ENCODE peak calls at places on chromosomes 5 and 9, in five cellular contexts. U, I, R, D and Q are unnamed samples. For H3K27me3, the result is how much of the 10 kb centered on the place peaks cover.

GRCh38 chr5:173327084-173327947 is 898 bp downstream of the STC2 start:
- DNase-seq in U (peak), I (peak), R (peak), D (peak), Q (no peak)

GRCh38 chr5:37490931-37491330 is 111.8 kb downstream of the WDR70 start:
- DNase-seq in U (no peak), I (no peak), R (no peak), D (no peak), Q (no peak)

GRCh38 chr5:64814073-64814472 is 45.3 kb downstream of the CWC27 start:
- DNase-seq in U (no peak), I (no peak), R (no peak), D (no peak), Q (no peak)

GRCh38 chr9:107390806-107391205 is 98.8 kb downstream of the KLF4 start:
- DNase-seq in U (no peak), I (no peak), R (no peak), D (no peak), Q (no peak)

GRCh38 chr9:110602281-110602680 is 22.7 kb upstream of the SVEP1 start:
- DNase-seq in U (no peak), I (peak), R (no peak), D (no peak), Q (peak)

GRCh38 chr5:150616024-150616470 is 24.4 kb upstream of the SYNPO start:
- DNase-seq in U (no peak), I (peak), R (no peak), D (peak), Q (no peak)

GRCh38 chr5:143554918-143555477 is 151.5 kb upstream of the NR3C1 start:
- DNase-seq in U (no peak), I (peak), R (peak), D (no peak), Q (no peak)

GRCh38 chr5:133327946-133328401 is 276.2 kb downstream of the HSPA4 start:
- DNase-seq in U (no peak), I (no peak), R (no peak), D (no peak), Q (no peak)

GRCh38 chr9:20844916-20845315 is 160.9 kb downstream of the FOCAD start:
- DNase-seq in U (no peak), I (no peak), R (no peak), D (no peak), Q (no peak)

GRCh38 chr9:117034862-117035261 is 347.8 kb downstream of the TRIM32 start:
- DNase-seq in U (peak), I (peak), R (no peak), D (no peak), Q (no peak)

GRCh38 chr9:21904776-21905175 is 89.4 kb downstream of the CDKN2A start:
- DNase-seq in U (no peak), I (peak), R (no peak), D (no peak), Q (no peak)

GRCh38 chr9:126150411-126151030 is 176.1 kb upstream of the MVB12B start:
- DNase-seq in U (no peak), I (no peak), R (no peak), D (no peak), Q (no peak)

GRCh38 chr5:112917453-112918005 is 4.5 kb downstream of the REEP5 start:
- DNase-seq in U (no peak), I (peak), R (no peak), D (peak), Q (no peak)

GRCh38 chr9:81634915-81635516 is 54.3 kb downstream of the TLE1 start:
- DNase-seq in U (no peak), I (peak), R (peak), D (no peak), Q (no peak)

GRCh38 chr5:57741326-57741725 is 258.7 kb upstream of the ACTBL2 start:
- DNase-seq in U (no peak), I (no peak), R (no peak), D (no peak), Q (no peak)

DNA sequence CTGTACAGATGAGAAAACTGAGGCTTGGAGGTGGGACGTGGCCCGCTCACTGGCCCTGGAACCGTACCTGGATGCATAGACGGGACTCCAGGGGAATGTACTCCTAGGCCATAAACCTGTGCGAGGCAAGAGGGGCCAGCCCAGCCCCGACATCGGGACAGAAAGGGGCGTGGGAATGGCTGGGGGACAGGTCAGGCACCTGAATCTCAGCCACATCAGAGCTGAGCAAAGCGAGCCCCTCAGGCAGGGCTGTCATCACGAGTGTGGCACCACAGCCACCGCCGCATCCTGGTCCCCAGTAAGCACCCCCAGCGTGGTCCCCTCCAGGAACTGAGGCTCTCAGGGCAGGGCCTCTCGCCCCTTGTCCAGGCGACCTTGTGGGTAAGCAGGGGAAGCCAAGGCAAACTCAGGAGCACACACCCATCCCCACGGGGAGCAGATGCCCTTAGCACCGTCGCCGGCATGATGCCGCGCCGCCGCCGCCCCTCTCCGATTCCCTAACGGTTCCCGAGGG is 16.5 kb downstream of the NACC2 start:
- DNase-seq in U (no peak), I (no peak), R (no peak), D (no peak), Q (no peak)
- H3K27me3 ChIP-seq in U (under half), I (under half), R (under half), D (under half), Q (under half)

DNA sequence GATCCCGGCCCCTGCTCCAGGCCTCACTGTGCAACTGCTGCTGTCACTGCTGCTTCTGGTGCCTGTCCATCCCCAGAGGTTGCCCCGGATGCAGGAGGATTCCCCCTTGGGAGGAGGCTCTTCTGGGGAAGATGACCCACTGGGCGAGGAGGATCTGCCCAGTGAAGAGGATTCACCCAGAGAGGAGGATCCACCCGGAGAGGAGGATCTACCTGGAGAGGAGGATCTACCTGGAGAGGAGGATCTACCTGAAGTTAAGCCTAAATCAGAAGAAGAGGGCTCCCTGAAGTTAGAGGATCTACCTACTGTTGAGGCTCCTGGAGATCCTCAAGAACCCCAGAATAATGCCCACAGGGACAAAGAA is 252 bp downstream of the CA9 start:
- DNase-seq in U (no peak), I (no peak), R (no peak), D (no peak), Q (no peak)
- H2AFZ ChIP-seq in U (no peak), I (no peak), R (no peak), D (peak), Q (peak)

GRCh38 chr9:130956636-130957450 is 17.8 kb upstream of the FIBCD1 start:
- DNase-seq in U (no peak), I (no peak), R (no peak), D (peak), Q (no peak)
- H3K27me3 ChIP-seq in U (under half), I (under half), R (under half), D (under half), Q (under half)

GRCh38 chr9:100317706-100318105 is 35.0 kb downstream of the TEX10 start:
- DNase-seq in U (no peak), I (peak), R (peak), D (no peak), Q (no peak)
- H2AFZ ChIP-seq in U (no peak), I (no peak), R (no peak), D (no peak), Q (no peak)

DNA sequence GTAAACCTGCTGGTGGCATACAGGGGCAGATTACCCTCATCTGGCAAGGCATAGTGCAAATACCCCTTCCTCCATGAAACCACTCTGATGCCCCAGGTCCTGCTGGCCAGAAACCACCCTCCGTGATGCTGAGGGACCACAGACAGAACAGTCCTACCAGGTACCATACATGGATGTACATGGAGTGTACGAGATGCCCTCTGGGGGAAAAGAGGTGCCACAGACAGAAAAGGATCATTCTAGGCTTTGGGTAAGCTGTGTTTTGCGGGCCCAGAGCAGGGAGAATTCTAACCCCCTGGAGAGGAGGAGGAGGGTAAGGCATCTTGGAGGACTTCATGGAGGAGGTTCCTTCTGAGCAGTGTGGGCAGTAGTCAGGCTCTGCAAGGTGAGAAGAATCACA is 68.3 kb downstream of the GABBR2 start:
- DNase-seq in U (no peak), I (no peak), R (no peak), D (no peak), Q (no peak)
- H3K27me3 ChIP-seq in U (under half), I (under half), R (under half), D (under half), Q (under half)

GRCh38 chr5:26486631-26487030 is 551.8 kb downstream of the CDH9 start:
- DNase-seq in U (no peak), I (no peak), R (no peak), D (no peak), Q (no peak)
- H2AFZ ChIP-seq in U (peak), I (no peak), R (no peak), D (no peak), Q (no peak)

DNA sequence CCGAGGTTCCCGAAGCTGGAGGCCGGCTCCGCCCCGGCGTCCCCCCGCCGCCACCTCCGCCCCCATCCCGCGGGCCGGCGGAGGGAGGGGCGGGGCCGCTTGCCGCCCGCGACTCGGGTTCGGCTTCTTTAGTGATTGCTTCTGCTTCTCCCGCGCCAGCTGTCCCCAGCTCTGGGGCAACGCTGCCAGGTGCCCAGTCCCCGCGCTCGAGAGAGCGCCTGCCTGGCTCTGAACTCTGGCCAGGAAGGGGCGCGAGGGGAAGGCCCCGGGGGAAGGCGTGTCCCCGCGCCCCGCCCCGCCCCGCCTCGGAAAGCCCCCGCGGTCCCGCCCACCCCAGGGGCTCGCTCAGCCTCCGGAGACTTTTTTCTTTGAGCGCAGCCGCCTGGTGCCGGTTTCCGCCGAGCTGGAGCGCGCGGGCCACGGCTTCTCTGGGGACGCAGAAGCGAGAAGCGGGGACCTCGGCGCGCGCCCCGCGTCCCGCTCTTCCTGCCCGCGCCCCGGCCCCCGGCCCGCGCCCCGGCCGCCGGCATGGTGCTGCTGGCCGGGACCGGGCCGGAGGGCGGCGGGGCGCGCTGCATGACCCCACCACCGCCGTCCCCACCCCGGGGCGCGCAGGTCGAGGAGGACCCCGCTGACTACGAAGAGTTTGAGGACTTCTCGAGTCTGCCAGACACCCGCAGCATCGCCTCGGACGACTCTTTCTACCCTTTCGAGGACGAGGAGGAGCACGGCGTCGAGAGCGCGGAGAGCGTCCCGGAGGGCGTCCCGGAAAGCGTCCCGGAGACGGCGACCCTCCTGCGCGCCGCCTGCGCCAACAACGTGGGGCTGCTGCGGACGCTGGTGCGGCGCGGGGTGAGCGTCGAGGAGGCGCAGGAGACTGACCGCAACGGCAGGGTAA is at the start of gene ANKRD33B:
- DNase-seq in U (peak), I (peak), R (peak), D (peak), Q (no peak)
- H3K27me3 ChIP-seq in U (under half), I (under half), R (under half), D (half or more), Q (under half)

GRCh38 chr5:104218200-104218599 is 655.6 kb upstream of the NUDT12 start:
- DNase-seq in U (no peak), I (no peak), R (no peak), D (no peak), Q (no peak)

DNA sequence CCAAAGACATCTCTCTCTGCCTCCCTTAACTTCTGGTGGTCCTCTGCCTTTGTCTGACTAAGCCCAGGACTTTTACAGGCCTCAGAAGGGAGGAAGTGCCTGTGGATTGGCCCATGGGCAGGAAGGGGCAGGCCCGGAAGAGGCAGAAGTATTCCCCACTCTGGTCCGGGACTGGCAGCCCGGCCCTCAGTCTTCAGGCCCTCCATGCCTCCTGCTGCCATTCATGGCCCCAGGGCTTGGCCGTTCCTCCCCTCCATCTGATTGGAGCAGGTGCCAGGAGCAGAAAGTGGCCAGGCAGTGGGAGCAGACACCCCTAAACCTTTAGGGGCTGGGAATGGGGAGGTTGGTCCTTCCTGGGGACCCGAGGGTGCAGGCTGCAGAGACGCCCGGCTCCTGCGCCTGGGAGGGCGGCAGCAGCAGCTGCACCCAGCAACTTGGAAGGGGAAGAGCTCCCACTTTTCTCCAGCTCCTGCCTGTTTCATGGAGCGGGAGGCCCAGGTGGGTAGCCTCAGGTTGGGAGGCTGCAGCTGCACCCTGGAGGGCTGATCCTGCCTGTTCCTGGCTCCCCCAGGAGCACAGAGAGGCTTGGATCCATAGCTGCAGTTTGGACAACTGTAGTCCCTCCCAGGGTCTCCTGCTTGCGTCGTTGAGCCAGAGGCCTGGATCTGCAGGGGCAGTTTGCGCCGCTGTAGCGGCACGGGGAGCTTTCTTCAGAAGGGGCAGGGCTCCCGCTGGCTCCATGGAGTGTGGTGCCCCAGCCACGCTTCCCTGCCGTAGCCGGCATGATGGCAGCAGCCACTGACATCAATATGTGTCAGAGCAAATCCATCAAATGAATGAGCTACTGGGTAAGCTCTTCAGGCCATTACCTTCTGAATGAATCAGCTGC is 661.5 kb upstream of the NUDT12 start:
- DNase-seq in U (no peak), I (no peak), R (no peak), D (no peak), Q (no peak)
- H2AFZ ChIP-seq in U (peak), I (no peak), R (no peak), D (no peak), Q (no peak)

DNA sequence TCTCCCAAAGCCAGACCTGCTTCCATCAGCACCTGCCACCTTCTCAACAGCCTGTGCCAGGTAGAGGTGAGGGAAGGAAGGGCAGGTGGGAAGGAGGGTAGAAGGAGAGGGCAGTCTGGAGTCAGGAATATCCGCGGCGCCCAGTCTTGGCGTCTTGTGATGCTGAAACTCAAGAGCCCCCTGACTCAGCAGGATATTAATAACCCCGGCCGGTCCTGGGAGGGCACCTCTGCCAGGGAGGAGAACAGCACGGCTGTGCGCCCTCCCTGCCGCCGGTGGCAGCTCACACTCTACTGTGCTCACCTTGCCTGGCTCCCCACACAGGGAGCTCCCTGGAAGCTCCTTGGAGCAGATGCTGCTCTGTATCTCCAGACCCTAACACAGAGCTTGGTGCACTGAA is 11.6 kb upstream of the NTNG2 start:
- DNase-seq in U (no peak), I (no peak), R (no peak), D (no peak), Q (no peak)
- H3K27me3 ChIP-seq in U (under half), I (under half), R (under half), D (half or more), Q (half or more)

GRCh38 chr5:139222346-139222745 is 24.2 kb upstream of the SIL1 start:
- DNase-seq in U (no peak), I (no peak), R (no peak), D (no peak), Q (no peak)
- H2AFZ ChIP-seq in U (no peak), I (no peak), R (no peak), D (peak), Q (peak)